ENCODE peak calls at places on chromosomes 2 and 18, in six cellular contexts. One of them, this sample, is unnamed.

GRCh38 chr2:1811971-1812350 is 67.6 kb upstream of the PXDN start:
- ATAC-seq in activated CD4-positive, CD25-positive, alpha-beta regulatory T cell treated with anti-CD3 and anti-CD28 coated beads, Interleukin-2, amount 50 U/mL, for 24 hours: no peak
- ATAC-seq in natural killer cell: no peak
- ATAC-seq in HCT116: no peak
- ATAC-seq in stimulated activated naive CD8-positive, alpha-beta T cell treated with anti-CD3 and anti-CD28 coated beads, Interleukin-15, Interleukin-2, amounts not matched to agents 100 U/mL and 50 U/mL, for 24 hours: no peak
- ATAC-seq in HepG2: no peak
- ATAC-seq in this sample: no peak

GRCh38 chr2:2889141-2889540 is 488.5 kb downstream of the EIPR1 start:
- ATAC-seq in activated CD4-positive, CD25-positive, alpha-beta regulatory T cell treated with anti-CD3 and anti-CD28 coated beads, Interleukin-2, amount 50 U/mL, for 24 hours: no peak
- ATAC-seq in natural killer cell: no peak
- ATAC-seq in HCT116: no peak
- ATAC-seq in stimulated activated naive CD8-positive, alpha-beta T cell treated with anti-CD3 and anti-CD28 coated beads, Interleukin-15, Interleukin-2, amounts not matched to agents 100 U/mL and 50 U/mL, for 24 hours: no peak
- ATAC-seq in HepG2: no peak
- ATAC-seq in this sample: no peak

GRCh38 chr18:8499810-8500663 is 109.2 kb upstream of the RAB12 start:
- ATAC-seq in activated CD4-positive, CD25-positive, alpha-beta regulatory T cell treated with anti-CD3 and anti-CD28 coated beads, Interleukin-2, amount 50 U/mL, for 24 hours: no peak
- ATAC-seq in natural killer cell: no peak
- ATAC-seq in HCT116: peak
- ATAC-seq in stimulated activated naive CD8-positive, alpha-beta T cell treated with anti-CD3 and anti-CD28 coated beads, Interleukin-15, Interleukin-2, amounts not matched to agents 100 U/mL and 50 U/mL, for 24 hours: no peak
- ATAC-seq in HepG2: no peak
- ATAC-seq in this sample: no peak

GRCh38 chr2:74542978-74543377 is 10.8 kb downstream of the LOXL3 start:
- ATAC-seq in activated CD4-positive, CD25-positive, alpha-beta regulatory T cell treated with anti-CD3 and anti-CD28 coated beads, Interleukin-2, amount 50 U/mL, for 24 hours: no peak
- ATAC-seq in natural killer cell: no peak
- ATAC-seq in HCT116: no peak
- ATAC-seq in stimulated activated naive CD8-positive, alpha-beta T cell treated with anti-CD3 and anti-CD28 coated beads, Interleukin-15, Interleukin-2, amounts not matched to agents 100 U/mL and 50 U/mL, for 24 hours: no peak
- ATAC-seq in HepG2: no peak
- ATAC-seq in this sample: no peak

GRCh38 chr2:8882094-8882493 is 44.7 kb upstream of the KIDINS220 start:
- ATAC-seq in activated CD4-positive, CD25-positive, alpha-beta regulatory T cell treated with anti-CD3 and anti-CD28 coated beads, Interleukin-2, amount 50 U/mL, for 24 hours: no peak
- ATAC-seq in natural killer cell: no peak
- ATAC-seq in HCT116: peak
- ATAC-seq in stimulated activated naive CD8-positive, alpha-beta T cell treated with anti-CD3 and anti-CD28 coated beads, Interleukin-15, Interleukin-2, amounts not matched to agents 100 U/mL and 50 U/mL, for 24 hours: no peak
- ATAC-seq in HepG2: peak
- ATAC-seq in this sample: peak

GRCh38 chr2:61634512-61634911 is 96.4 kb upstream of the XPO1 start:
- ATAC-seq in activated CD4-positive, CD25-positive, alpha-beta regulatory T cell treated with anti-CD3 and anti-CD28 coated beads, Interleukin-2, amount 50 U/mL, for 24 hours: no peak
- ATAC-seq in natural killer cell: no peak
- ATAC-seq in HCT116: no peak
- ATAC-seq in stimulated activated naive CD8-positive, alpha-beta T cell treated with anti-CD3 and anti-CD28 coated beads, Interleukin-15, Interleukin-2, amounts not matched to agents 100 U/mL and 50 U/mL, for 24 hours: no peak
- ATAC-seq in HepG2: no peak
- ATAC-seq in this sample: no peak

GRCh38 chr2:237549216-237550056 is 16.9 kb upstream of the PRLH start:
- ATAC-seq in activated CD4-positive, CD25-positive, alpha-beta regulatory T cell treated with anti-CD3 and anti-CD28 coated beads, Interleukin-2, amount 50 U/mL, for 24 hours: no peak
- ATAC-seq in natural killer cell: no peak
- ATAC-seq in HCT116: no peak
- ATAC-seq in stimulated activated naive CD8-positive, alpha-beta T cell treated with anti-CD3 and anti-CD28 coated beads, Interleukin-15, Interleukin-2, amounts not matched to agents 100 U/mL and 50 U/mL, for 24 hours: no peak
- ATAC-seq in HepG2: peak
- ATAC-seq in this sample: no peak

GRCh38 chr2:159933727-159934049 is 128.7 kb downstream of the PLA2R1 start:
- ATAC-seq in activated CD4-positive, CD25-positive, alpha-beta regulatory T cell treated with anti-CD3 and anti-CD28 coated beads, Interleukin-2, amount 50 U/mL, for 24 hours: no peak
- ATAC-seq in natural killer cell: no peak
- ATAC-seq in HCT116: no peak
- ATAC-seq in stimulated activated naive CD8-positive, alpha-beta T cell treated with anti-CD3 and anti-CD28 coated beads, Interleukin-15, Interleukin-2, amounts not matched to agents 100 U/mL and 50 U/mL, for 24 hours: no peak
- ATAC-seq in HepG2: no peak
- ATAC-seq in this sample: no peak

GRCh38 chr2:68263632-68264031 is 11.3 kb upstream of the PPP3R1 start:
- ATAC-seq in activated CD4-positive, CD25-positive, alpha-beta regulatory T cell treated with anti-CD3 and anti-CD28 coated beads, Interleukin-2, amount 50 U/mL, for 24 hours: no peak
- ATAC-seq in natural killer cell: no peak
- ATAC-seq in HCT116: no peak
- ATAC-seq in stimulated activated naive CD8-positive, alpha-beta T cell treated with anti-CD3 and anti-CD28 coated beads, Interleukin-15, Interleukin-2, amounts not matched to agents 100 U/mL and 50 U/mL, for 24 hours: no peak
- ATAC-seq in HepG2: no peak
- ATAC-seq in this sample: no peak

This sample was measured in esophagus mucosa.